ENCODE peak calls at places on chromosomes 11 and 22, in six cellular contexts. One of them, this sample, is unnamed. For H3K4me1, the result is how much of the 10 kb centered on the place peaks cover.

GRCh38 chr11:46338988-46339666 is 8.1 kb upstream of the DGKZ start:
- DNase-seq in CD8-positive, alpha-beta T cell: no peak
- DNase-seq in CD8-positive, alpha-beta memory T cell: no peak
- DNase-seq in ovary: no peak
- DNase-seq in colonic mucosa: no peak
- DNase-seq in kidney: peak
- DNase-seq in this sample: no peak

GRCh38 chr11:115996808-115997188 is 492.6 kb upstream of the CADM1 start:
- DNase-seq in CD8-positive, alpha-beta T cell: no peak
- DNase-seq in CD8-positive, alpha-beta memory T cell: no peak
- DNase-seq in ovary: no peak
- DNase-seq in colonic mucosa: no peak
- DNase-seq in kidney: no peak
- DNase-seq in this sample: no peak

GRCh38 chr22:44884968-44885805 is 124.6 kb downstream of the PHF21B start:
- DNase-seq in CD8-positive, alpha-beta T cell: no peak
- DNase-seq in CD8-positive, alpha-beta memory T cell: no peak
- DNase-seq in ovary: no peak
- DNase-seq in colonic mucosa: no peak
- DNase-seq in kidney: peak
- DNase-seq in this sample: no peak

GRCh38 chr11:76653674-76654309 is 16.8 kb downstream of the LRRC32 start:
- DNase-seq in CD8-positive, alpha-beta T cell: no peak
- DNase-seq in CD8-positive, alpha-beta memory T cell: no peak
- DNase-seq in ovary: peak
- DNase-seq in colonic mucosa: peak
- DNase-seq in kidney: peak
- DNase-seq in this sample: no peak

GRCh38 chr22:45997077-45997774 is 20.3 kb upstream of the WNT7B start:
- DNase-seq in CD8-positive, alpha-beta T cell: no peak
- DNase-seq in CD8-positive, alpha-beta memory T cell: no peak
- DNase-seq in ovary: peak
- DNase-seq in colonic mucosa: peak
- DNase-seq in kidney: peak
- DNase-seq in this sample: no peak

GRCh38 chr11:34792814-34793241 is 123.4 kb downstream of the APIP start:
- DNase-seq in CD8-positive, alpha-beta T cell: no peak
- DNase-seq in CD8-positive, alpha-beta memory T cell: no peak
- DNase-seq in ovary: no peak
- DNase-seq in colonic mucosa: no peak
- DNase-seq in kidney: no peak
- DNase-seq in this sample: no peak

GRCh38 chr11:373716-374551 is 4.6 kb downstream of the B4GALNT4 start:
- DNase-seq in CD8-positive, alpha-beta T cell: no peak
- DNase-seq in CD8-positive, alpha-beta memory T cell: no peak
- DNase-seq in ovary: no peak
- DNase-seq in colonic mucosa: no peak
- DNase-seq in kidney: peak
- DNase-seq in this sample: no peak

GRCh38 chr22:30538280-30538679 is 8.3 kb downstream of the SEC14L6 start:
- DNase-seq in CD8-positive, alpha-beta T cell: no peak
- DNase-seq in CD8-positive, alpha-beta memory T cell: no peak
- DNase-seq in ovary: no peak
- DNase-seq in colonic mucosa: no peak
- DNase-seq in kidney: no peak
- DNase-seq in this sample: no peak

GRCh38 chr11:125373426-125374391 is 122.4 kb downstream of the FEZ1 start:
- DNase-seq in CD8-positive, alpha-beta T cell: no peak
- DNase-seq in CD8-positive, alpha-beta memory T cell: no peak
- DNase-seq in ovary: no peak
- DNase-seq in colonic mucosa: no peak
- DNase-seq in kidney: peak
- DNase-seq in this sample: no peak

GRCh38 chr11:46590740-46591606 is 2.9 kb downstream of the AMBRA1 start:
- DNase-seq in CD8-positive, alpha-beta T cell: no peak
- DNase-seq in CD8-positive, alpha-beta memory T cell: no peak
- DNase-seq in ovary: no peak
- DNase-seq in colonic mucosa: no peak
- DNase-seq in kidney: no peak
- DNase-seq in this sample: no peak

GRCh38 chr11:123166095-123166559 is 28.9 kb downstream of the CLMP start:
- DNase-seq in CD8-positive, alpha-beta T cell: no peak
- DNase-seq in CD8-positive, alpha-beta memory T cell: no peak
- DNase-seq in ovary: peak
- DNase-seq in colonic mucosa: peak
- DNase-seq in kidney: peak
- DNase-seq in this sample: no peak

GRCh38 chr11:35798423-35798822 is 135.8 kb downstream of the TRIM44 start:
- DNase-seq in CD8-positive, alpha-beta T cell: no peak
- DNase-seq in CD8-positive, alpha-beta memory T cell: no peak
- DNase-seq in ovary: no peak
- DNase-seq in colonic mucosa: no peak
- DNase-seq in kidney: no peak
- DNase-seq in this sample: no peak

GRCh38 chr11:88175707-88176066 is 444 bp upstream of the RAB38 start:
- DNase-seq in CD8-positive, alpha-beta T cell: no peak
- DNase-seq in CD8-positive, alpha-beta memory T cell: no peak
- DNase-seq in ovary: no peak
- DNase-seq in colonic mucosa: no peak
- DNase-seq in kidney: peak
- DNase-seq in this sample: no peak

GRCh38 chr22:40009231-40009769 is 14.5 kb downstream of the FAM83F start:
- DNase-seq in CD8-positive, alpha-beta T cell: no peak
- DNase-seq in CD8-positive, alpha-beta memory T cell: no peak
- DNase-seq in ovary: no peak
- DNase-seq in colonic mucosa: peak
- DNase-seq in kidney: no peak
- DNase-seq in this sample: no peak

GRCh38 chr11:96906521-96906920 is 516.7 kb downstream of the JRKL start:
- DNase-seq in CD8-positive, alpha-beta T cell: no peak
- DNase-seq in CD8-positive, alpha-beta memory T cell: no peak
- DNase-seq in ovary: no peak
- DNase-seq in colonic mucosa: no peak
- DNase-seq in kidney: no peak
- DNase-seq in this sample: no peak

GRCh38 chr22:19663821-19664325 is 50.4 kb upstream of the SEPTIN5 start:
- DNase-seq in CD8-positive, alpha-beta T cell: no peak
- DNase-seq in CD8-positive, alpha-beta memory T cell: no peak
- DNase-seq in ovary: no peak
- DNase-seq in colonic mucosa: no peak
- DNase-seq in kidney: peak
- DNase-seq in this sample: no peak

GRCh38 chr11:77580712-77581337 is 8.9 kb upstream of the AQP11 start:
- DNase-seq in CD8-positive, alpha-beta T cell: no peak
- DNase-seq in CD8-positive, alpha-beta memory T cell: no peak
- DNase-seq in ovary: no peak
- DNase-seq in colonic mucosa: no peak
- DNase-seq in kidney: no peak
- DNase-seq in this sample: no peak

GRCh38 chr22:27090595-27090994 is 433.2 kb downstream of the MIAT start:
- DNase-seq in CD8-positive, alpha-beta T cell: no peak
- DNase-seq in CD8-positive, alpha-beta memory T cell: no peak
- DNase-seq in ovary: no peak
- DNase-seq in colonic mucosa: no peak
- DNase-seq in kidney: no peak
- DNase-seq in this sample: no peak

GRCh38 chr11:116650052-116650451 is 122.7 kb downstream of the BUD13 start:
- DNase-seq in CD8-positive, alpha-beta T cell: no peak
- DNase-seq in CD8-positive, alpha-beta memory T cell: no peak
- DNase-seq in ovary: no peak
- DNase-seq in colonic mucosa: peak
- DNase-seq in kidney: no peak
- DNase-seq in this sample: no peak

GRCh38 chr11:6824461-6824860 is 21.0 kb upstream of the OR10A5 start:
- DNase-seq in CD8-positive, alpha-beta T cell: no peak
- DNase-seq in CD8-positive, alpha-beta memory T cell: no peak
- DNase-seq in ovary: no peak
- DNase-seq in colonic mucosa: no peak
- DNase-seq in kidney: no peak
- DNase-seq in this sample: no peak

DNA sequence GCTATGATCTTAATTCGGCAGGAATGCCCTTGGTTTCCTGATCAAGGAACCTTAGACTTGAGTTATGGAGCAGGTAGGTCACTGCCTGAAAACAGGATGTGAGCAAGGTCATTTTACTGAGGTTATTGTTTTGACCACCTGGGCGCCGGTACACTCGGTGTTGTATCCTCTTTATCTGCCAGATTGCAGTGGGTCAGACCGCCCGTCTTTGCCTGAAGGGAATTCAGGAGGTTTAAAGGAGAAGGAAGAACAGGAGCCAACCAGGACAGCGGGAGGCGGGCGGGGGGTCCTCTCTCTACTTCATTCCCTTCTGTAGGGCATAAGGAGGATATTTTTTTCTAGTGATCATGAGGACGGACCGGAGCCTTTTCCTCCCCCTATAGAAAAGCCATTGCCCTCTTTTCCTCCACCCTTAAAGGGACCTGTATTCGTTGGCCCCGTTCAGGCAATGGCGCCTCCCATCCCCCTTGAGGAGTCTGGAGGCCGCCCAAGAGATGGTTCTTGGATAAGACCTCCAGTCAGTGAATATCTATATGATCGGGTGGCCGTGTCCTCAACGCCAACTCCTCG is 649 bp downstream of the MS4A15 start:
- DNase-seq in CD8-positive, alpha-beta T cell: no peak
- DNase-seq in CD8-positive, alpha-beta memory T cell: no peak
- DNase-seq in ovary: no peak
- DNase-seq in colonic mucosa: no peak
- DNase-seq in kidney: no peak
- DNase-seq in this sample: no peak
- H3K4me1 ChIP-seq in CD8-positive, alpha-beta T cell: under half
- H3K4me1 ChIP-seq in CD8-positive, alpha-beta memory T cell: under half
- H3K4me1 ChIP-seq in ovary: under half
- H3K4me1 ChIP-seq in colonic mucosa: under half
- H3K4me1 ChIP-seq in kidney: under half
- H3K4me1 ChIP-seq in this sample: under half

GRCh38 chr22:23180301-23180892 is at the start of gene BCR:
- DNase-seq in CD8-positive, alpha-beta T cell: peak
- DNase-seq in CD8-positive, alpha-beta memory T cell: peak
- DNase-seq in ovary: peak
- DNase-seq in colonic mucosa: peak
- DNase-seq in kidney: peak
- DNase-seq in this sample: peak
- H3K27ac ChIP-seq in CD8-positive, alpha-beta T cell: peak
- H3K27ac ChIP-seq in CD8-positive, alpha-beta memory T cell: peak
- H3K27ac ChIP-seq in ovary: peak
- H3K27ac ChIP-seq in colonic mucosa: no peak
- H3K27ac ChIP-seq in kidney: peak
- H3K27ac ChIP-seq in this sample: peak

GRCh38 chr11:95453616-95454118 is 222.7 kb upstream of the SESN3 start:
- DNase-seq in CD8-positive, alpha-beta T cell: no peak
- DNase-seq in CD8-positive, alpha-beta memory T cell: no peak
- DNase-seq in ovary: no peak
- DNase-seq in colonic mucosa: no peak
- DNase-seq in kidney: peak
- DNase-seq in this sample: no peak

GRCh38 chr11:95451261-95451660 is 220.3 kb upstream of the SESN3 start:
- DNase-seq in CD8-positive, alpha-beta T cell: no peak
- DNase-seq in CD8-positive, alpha-beta memory T cell: no peak
- DNase-seq in ovary: no peak
- DNase-seq in colonic mucosa: no peak
- DNase-seq in kidney: no peak
- DNase-seq in this sample: no peak

GRCh38 chr11:95455228-95455627 is 224.2 kb upstream of the SESN3 start:
- DNase-seq in CD8-positive, alpha-beta T cell: no peak
- DNase-seq in CD8-positive, alpha-beta memory T cell: no peak
- DNase-seq in ovary: no peak
- DNase-seq in colonic mucosa: no peak
- DNase-seq in kidney: no peak
- DNase-seq in this sample: no peak

GRCh38 chr11:95450547-95451123 is 219.6 kb upstream of the SESN3 start:
- DNase-seq in CD8-positive, alpha-beta T cell: no peak
- DNase-seq in CD8-positive, alpha-beta memory T cell: no peak
- DNase-seq in ovary: no peak
- DNase-seq in colonic mucosa: no peak
- DNase-seq in kidney: no peak
- DNase-seq in this sample: no peak

DNA sequence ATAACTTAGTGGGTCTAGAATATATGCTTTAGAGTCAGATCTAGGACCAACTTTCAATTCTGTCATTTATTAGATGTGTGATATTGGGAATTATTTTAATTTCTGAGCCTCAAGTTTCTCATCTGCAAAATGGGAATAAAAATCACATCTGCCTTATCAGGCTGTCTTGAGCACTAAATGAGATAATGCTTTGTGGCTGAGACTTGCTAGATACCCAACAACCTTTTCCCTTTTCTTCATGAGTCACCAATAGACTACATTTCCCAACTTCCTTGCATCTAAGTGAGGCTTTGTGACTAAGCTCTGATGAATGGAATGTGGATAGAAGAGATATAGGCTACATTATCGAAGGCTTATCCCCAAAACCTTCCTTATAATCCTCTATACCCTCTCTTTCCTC is 220.7 kb upstream of the SESN3 start:
- DNase-seq in CD8-positive, alpha-beta T cell: no peak
- DNase-seq in CD8-positive, alpha-beta memory T cell: no peak
- DNase-seq in ovary: no peak
- DNase-seq in colonic mucosa: no peak
- DNase-seq in kidney: no peak
- DNase-seq in this sample: no peak
- H3K4me3 ChIP-seq in CD8-positive, alpha-beta T cell: no peak
- H3K4me3 ChIP-seq in CD8-positive, alpha-beta memory T cell: no peak
- H3K4me3 ChIP-seq in ovary: no peak
- H3K4me3 ChIP-seq in colonic mucosa: no peak
- H3K4me3 ChIP-seq in kidney: no peak
- H3K4me3 ChIP-seq in this sample: no peak

GRCh38 chr11:12114487-12115033 is 4.2 kb downstream of the MICAL2 start:
- DNase-seq in CD8-positive, alpha-beta T cell: no peak
- DNase-seq in CD8-positive, alpha-beta memory T cell: no peak
- DNase-seq in ovary: peak
- DNase-seq in colonic mucosa: no peak
- DNase-seq in kidney: no peak
- DNase-seq in this sample: no peak

GRCh38 chr11:12112150-12112520 is 1.7 kb downstream of the MICAL2 start:
- DNase-seq in CD8-positive, alpha-beta T cell: no peak
- DNase-seq in CD8-positive, alpha-beta memory T cell: no peak
- DNase-seq in ovary: no peak
- DNase-seq in colonic mucosa: no peak
- DNase-seq in kidney: no peak
- DNase-seq in this sample: no peak

GRCh38 chr11:12111482-12112149 is 1.2 kb downstream of the MICAL2 start:
- DNase-seq in CD8-positive, alpha-beta T cell: no peak
- DNase-seq in CD8-positive, alpha-beta memory T cell: no peak
- DNase-seq in ovary: no peak
- DNase-seq in colonic mucosa: no peak
- DNase-seq in kidney: no peak
- DNase-seq in this sample: no peak

GRCh38 chr11:12112731-12113130 is 2.3 kb downstream of the MICAL2 start:
- DNase-seq in CD8-positive, alpha-beta T cell: no peak
- DNase-seq in CD8-positive, alpha-beta memory T cell: no peak
- DNase-seq in ovary: no peak
- DNase-seq in colonic mucosa: no peak
- DNase-seq in kidney: no peak
- DNase-seq in this sample: no peak

DNA sequence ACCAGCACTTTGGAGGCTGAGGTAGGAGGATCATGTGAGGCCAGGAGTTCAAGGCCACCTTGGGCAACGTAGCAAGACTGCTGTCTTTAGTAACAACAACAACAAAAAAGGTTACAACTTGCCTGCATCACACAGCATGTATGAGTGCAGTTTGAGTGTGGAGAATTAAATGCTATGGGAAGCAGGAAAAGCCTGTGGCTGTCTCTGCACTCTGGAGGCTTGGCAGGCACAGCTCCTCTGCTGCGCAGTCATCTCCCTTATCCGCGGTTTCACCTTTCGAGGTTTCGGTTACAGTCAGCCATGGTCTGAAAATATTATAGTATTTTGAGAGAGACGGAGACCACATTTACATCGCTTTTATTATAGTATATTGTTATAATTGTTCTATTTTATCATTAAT is 2.9 kb downstream of the MICAL2 start:
- DNase-seq in CD8-positive, alpha-beta T cell: no peak
- DNase-seq in CD8-positive, alpha-beta memory T cell: no peak
- DNase-seq in ovary: no peak
- DNase-seq in colonic mucosa: no peak
- DNase-seq in kidney: no peak
- DNase-seq in this sample: no peak
- H3K4me1 ChIP-seq in CD8-positive, alpha-beta T cell: under half
- H3K4me1 ChIP-seq in CD8-positive, alpha-beta memory T cell: under half
- H3K4me1 ChIP-seq in ovary: under half
- H3K4me1 ChIP-seq in colonic mucosa: under half
- H3K4me1 ChIP-seq in kidney: under half
- H3K4me1 ChIP-seq in this sample: under half

This sample was measured in CD4-positive, alpha-beta memory T cell.